ENCODE peak calls at places on chromosomes 2 and 18, in five cellular contexts. N, E, P, I and T are unnamed samples.

GRCh38 chr2:16324971-16325612 is 340.5 kb downstream of the CYRIA start:
- DNase-seq in I (no peak), N (no peak), P (no peak), E (no peak), T (no peak)

GRCh38 chr2:160301420-160301819 is 101.3 kb upstream of the ITGB6 start:
- DNase-seq in N (no peak), P (no peak), E (no peak), I (no peak), T (no peak)

GRCh38 chr2:136328396-136328795 is 210.4 kb upstream of the CXCR4 start:
- DNase-seq in E (no peak), P (no peak), I (no peak), N (no peak), T (no peak)

GRCh38 chr2:36294290-36294689 is 61.3 kb upstream of the CRIM1 start:
- DNase-seq in E (no peak), I (no peak), P (no peak), N (no peak), T (no peak)

GRCh38 chr2:48723125-48723524 is 32.4 kb downstream of the LHCGR start:
- DNase-seq in P (no peak), I (no peak), E (no peak), N (no peak), T (no peak)

GRCh38 chr2:168233726-168234406 is 13.5 kb downstream of the STK39 start:
- DNase-seq in P (peak), N (no peak), E (no peak), I (no peak), T (no peak)

GRCh38 chr2:105860567-105860966 is 115.9 kb downstream of the NCK2 start:
- DNase-seq in I (no peak), N (no peak), P (no peak), E (no peak), T (no peak)

GRCh38 chr18:59208602-59209001 is 11.4 kb upstream of the GRP start:
- DNase-seq in E (no peak), N (no peak), I (no peak), P (no peak), T (no peak)

GRCh38 chr2:85861180-85861579 is 27.6 kb downstream of the ST3GAL5 start:
- DNase-seq in P (no peak), I (no peak), E (no peak), N (peak), T (no peak)

GRCh38 chr2:46173636-46174253 is 123.5 kb upstream of the EPAS1 start:
- DNase-seq in E (no peak), P (no peak), I (no peak), N (no peak), T (no peak)

GRCh38 chr18:12336887-12337286 is 28.8 kb downstream of the TUBB6 start:
- DNase-seq in P (no peak), N (peak), I (no peak), E (no peak), T (peak)

GRCh38 chr2:212359425-212360067 is 179.1 kb downstream of the ERBB4 start:
- DNase-seq in P (no peak), E (no peak), N (no peak), I (no peak), T (peak)

GRCh38 chr2:79585701-79586428 is 73.0 kb downstream of the CTNNA2 start:
- DNase-seq in P (peak), N (no peak), I (no peak), E (no peak), T (no peak)

GRCh38 chr2:86068098-86069047 is 37.3 kb downstream of the POLR1A start:
- DNase-seq in I (peak), N (no peak), P (no peak), E (no peak), T (no peak)

GRCh38 chr2:24824966-24825882 is 32.0 kb downstream of the CENPO start:
- DNase-seq in N (no peak), P (peak), E (no peak), I (no peak), T (peak)

GRCh38 chr2:71613566-71613952 is 160.2 kb downstream of the DYSF start:
- DNase-seq in E (no peak), N (no peak), P (no peak), I (peak), T (no peak)

GRCh38 chr2:218975060-218975777 is 9.8 kb downstream of the FEV start:
- DNase-seq in E (no peak), I (no peak), N (no peak), P (no peak), T (no peak)

GRCh38 chr2:172864182-172864581 is 128.5 kb downstream of the RAPGEF4 start:
- DNase-seq in I (peak), P (peak), N (peak), E (peak), T (peak)

GRCh38 chr2:231387904-231388724 is 7.4 kb upstream of the B3GNT7 start:
- DNase-seq in P (peak), E (no peak), I (no peak), N (no peak), T (peak)

GRCh38 chr2:237931205-237931721 is 35.6 kb upstream of the UBE2F start:
- DNase-seq in E (no peak), N (no peak), I (no peak), P (peak), T (no peak)

GRCh38 chr18:13604751-13605150 is 121.6 kb downstream of the FAM210A start:
- DNase-seq in E (no peak), N (no peak), P (no peak), I (no peak), T (no peak)

GRCh38 chr2:47719099-47719498 is 63.8 kb upstream of the MSH6 start:
- DNase-seq in N (no peak), P (no peak), I (no peak), E (no peak), T (no peak)

GRCh38 chr2:45024600-45025291 is 15.5 kb upstream of the SIX2 start:
- DNase-seq in N (peak), I (peak), E (no peak), P (peak), T (peak)

GRCh38 chr2:217714268-217714643 is 288.5 kb downstream of the TNS1 start:
- DNase-seq in I (no peak), P (peak), E (no peak), N (no peak), T (peak)

GRCh38 chr2:239020541-239021041 is 172.7 kb downstream of the TWIST2 start:
- DNase-seq in N (no peak), P (no peak), E (no peak), I (no peak), T (no peak)

GRCh38 chr18:30406728-30407127 is 635.8 kb downstream of the DSC3 start:
- DNase-seq in I (no peak), N (no peak), P (no peak), E (no peak), T (no peak)

GRCh38 chr2:172431428-172431827 is 4.0 kb downstream of the ITGA6 start:
- DNase-seq in P (no peak), E (no peak), N (no peak), I (peak), T (no peak)

GRCh38 chr2:127620867-127621266 is 25.1 kb upstream of the GPR17 start:
- DNase-seq in P (no peak), N (no peak), E (no peak), I (no peak), T (no peak)

GRCh38 chr2:105800036-105800755 is 55.5 kb downstream of the NCK2 start:
- DNase-seq in I (no peak), P (peak), N (no peak), E (no peak), T (no peak)

GRCh38 chr2:156189143-156189542 is 143.4 kb downstream of the NR4A2 start:
- DNase-seq in P (no peak), I (no peak), N (no peak), E (no peak), T (no peak)

GRCh38 chr2:200765139-200765951 is 46.4 kb upstream of the BZW1 start:
- DNase-seq in N (peak), I (no peak), P (peak), E (no peak), T (peak)

GRCh38 chr18:3666526-3667254 is 216.7 kb downstream of the TGIF1 start:
- DNase-seq in P (no peak), I (no peak), E (no peak), N (no peak), T (no peak)

GRCh38 chr2:109339519-109339991 is 210.6 kb downstream of the SH3RF3 start:
- DNase-seq in E (no peak), P (peak), N (no peak), I (no peak), T (no peak)

GRCh38 chr18:22493940-22494339 is 76.2 kb upstream of the CTAGE1 start:
- DNase-seq in I (no peak), P (peak), E (no peak), N (no peak), T (no peak)

GRCh38 chr18:22493255-22493654 is 75.5 kb upstream of the CTAGE1 start:
- DNase-seq in N (no peak), P (no peak), I (no peak), E (no peak), T (no peak)

GRCh38 chr18:22489694-22490093 is 72.0 kb upstream of the CTAGE1 start:
- DNase-seq in E (no peak), N (no peak), I (peak), P (peak), T (no peak)

GRCh38 chr18:22488554-22488953 is 70.8 kb upstream of the CTAGE1 start:
- DNase-seq in E (no peak), I (peak), P (peak), N (no peak), T (no peak)

GRCh38 chr18:22490429-22490846 is 72.7 kb upstream of the CTAGE1 start:
- DNase-seq in N (no peak), P (no peak), I (no peak), E (no peak), T (no peak)
- TF ChIP-seq CTCF in N (no peak), P (no peak), I (no peak), E (no peak), T (no peak)

GRCh38 chr2:22377251-22377650 is 1007.7 kb upstream of the KLHL29 start:
- DNase-seq in E (no peak), N (no peak), I (no peak), P (no peak), T (no peak)

DNA sequence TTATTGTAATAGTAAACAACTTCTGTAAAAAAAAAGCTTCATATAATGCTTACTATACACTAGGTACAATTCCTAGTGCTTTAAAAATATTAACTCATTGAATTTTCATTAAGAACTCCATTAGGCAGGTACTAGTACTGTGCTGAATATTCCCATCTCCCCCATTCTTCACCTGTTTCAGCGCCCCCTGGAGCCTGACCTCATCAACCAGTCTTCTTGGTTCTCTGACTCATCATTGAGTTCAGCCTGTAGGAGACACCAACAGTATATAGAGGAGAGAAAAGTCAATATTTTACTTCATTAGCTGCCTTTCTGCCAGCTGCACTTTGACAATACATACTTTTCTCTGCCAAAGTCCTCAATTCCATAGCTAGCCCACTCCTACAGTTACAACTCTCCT is 1009.9 kb upstream of the KLHL29 start:
- DNase-seq in I (no peak), P (no peak), N (no peak), E (peak), T (peak)
- TF ChIP-seq CTCF in I (no peak), P (no peak), N (no peak), E (no peak), T (no peak)

GRCh38 chr2:234884591-234884990 is 67.2 kb upstream of the SH3BP4 start:
- DNase-seq in N (peak), E (no peak), I (no peak), P (no peak), T (no peak)

GRCh38 chr2:234880551-234881211 is 71.1 kb upstream of the SH3BP4 start:
- DNase-seq in I (peak), N (peak), E (no peak), P (peak), T (peak)

GRCh38 chr2:234885113-234885512 is 66.7 kb upstream of the SH3BP4 start:
- DNase-seq in N (peak), I (peak), P (no peak), E (no peak), T (no peak)

GRCh38 chr2:234879671-234880455 is 72.0 kb upstream of the SH3BP4 start:
- DNase-seq in N (peak), E (no peak), P (peak), I (no peak), T (no peak)

GRCh38 chr2:234881413-234882241 is 70.2 kb upstream of the SH3BP4 start:
- DNase-seq in P (peak), E (peak), N (peak), I (peak), T (peak)
- TF ChIP-seq CTCF in P (peak), E (peak), N (peak), I (peak), T (peak)

GRCh38 chr2:166333809-166334208 is 41.9 kb downstream of the SCN9A start:
- DNase-seq in I (no peak), N (no peak), P (no peak), E (no peak), T (no peak)
- TF ChIP-seq CTCF in I (no peak), N (no peak), P (no peak), E (no peak), T (no peak)

DNA sequence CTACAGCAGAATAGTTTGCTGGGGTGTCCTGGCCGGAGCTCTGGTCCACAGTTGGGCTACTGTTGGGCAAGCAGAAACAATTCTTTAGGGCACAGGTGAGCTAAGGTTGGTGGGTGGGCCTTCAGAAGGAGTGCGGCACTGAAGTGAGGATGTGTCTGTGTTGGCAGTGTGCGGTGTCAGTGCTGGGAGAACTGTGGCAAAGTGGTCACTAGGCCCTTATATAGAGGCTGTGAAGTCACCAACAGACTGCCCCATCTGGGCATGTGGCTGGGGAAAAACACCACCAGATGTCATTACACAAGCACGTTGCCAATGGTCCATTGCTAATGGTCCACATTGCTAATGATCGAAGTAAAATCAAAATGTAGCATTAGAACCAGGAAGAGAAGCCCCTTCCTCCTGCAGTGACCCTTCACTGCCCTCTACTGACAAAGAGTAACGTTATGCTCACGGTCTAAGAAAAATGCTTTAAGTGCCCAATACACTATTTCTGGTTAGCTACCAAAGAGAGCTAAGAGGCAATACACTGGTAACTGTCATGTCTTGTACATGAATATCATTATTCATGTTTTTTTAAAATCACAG is 21.3 kb downstream of the SCN1A start:
- DNase-seq in I (no peak), E (peak), P (peak), N (no peak), T (no peak)
- TF ChIP-seq CTCF in I (no peak), E (no peak), P (peak), N (no peak), T (no peak)